ENCODE peak calls at places on chromosomes 6 and 20, in five cellular contexts. T, Y, J, W and Z are unnamed samples.
A peak's percentile ranks its signal among the peaks of the same experiment; 100 is the strongest.

GRCh38 chr20:51457281-51457932 is 85.1 kb downstream of the NFATC2 start:
- DNase-seq in W (peak; percentile 51), J (no peak), Y (no peak), T (no peak), Z (no peak)

GRCh38 chr6:42135161-42135560 is 7.3 kb downstream of the C6orf132 start:
- DNase-seq in J (no peak), Y (no peak), T (no peak), W (no peak), Z (no peak)

GRCh38 chr6:44297063-44298038 is 15.8 kb downstream of the AARS2 start:
- DNase-seq in Y (peak; percentile 51), T (peak; percentile 66), W (peak; percentile 56), J (peak; percentile 8), Z (peak; percentile 56)

GRCh38 chr6:19986691-19987438 is 149.7 kb downstream of the ID4 start:
- DNase-seq in J (no peak), Y (no peak), W (no peak), T (no peak), Z (no peak)

GRCh38 chr20:51473256-51473655 is 69.3 kb downstream of the NFATC2 start:
- DNase-seq in W (no peak), T (no peak), J (no peak), Y (no peak), Z (no peak)

GRCh38 chr6:3217286-3217685 is 10.2 kb downstream of the TUBB2B start:
- DNase-seq in J (no peak), Y (no peak), T (no peak), W (no peak), Z (no peak)

GRCh38 chr6:147852772-147853171 is 344.3 kb downstream of the SAMD5 start:
- DNase-seq in Y (no peak), J (no peak), W (no peak), T (no peak), Z (no peak)

GRCh38 chr20:6434131-6434530 is 311.3 kb upstream of the FERMT1 start:
- DNase-seq in T (no peak), W (no peak), Y (no peak), J (no peak), Z (no peak)

GRCh38 chr20:1810926-1811620 is 84.1 kb upstream of the SIRPA start:
- DNase-seq in Y (no peak), T (no peak), J (no peak), W (no peak), Z (no peak)

GRCh38 chr6:722608-723007 is 29.7 kb upstream of the EXOC2 start:
- DNase-seq in J (no peak), Y (no peak), T (no peak), W (no peak), Z (no peak)

GRCh38 chr6:45855642-45856408 is 159.8 kb downstream of the CLIC5 start:
- DNase-seq in W (no peak), J (no peak), Y (no peak), T (no peak), Z (no peak)

GRCh38 chr6:166989427-166990034 is 9.7 kb upstream of the CEP43 start:
- DNase-seq in W (peak; percentile 58), T (peak; percentile 42), J (peak; percentile 13), Y (peak; percentile 46), Z (peak; percentile 37)

GRCh38 chr6:86357877-86358276 is 579.5 kb upstream of the HTR1E start:
- DNase-seq in Y (no peak), J (no peak), T (no peak), W (no peak), Z (no peak)

GRCh38 chr6:10383312-10384063 is 31.4 kb downstream of the TFAP2A start:
- DNase-seq in Y (no peak), W (peak; percentile 77), J (no peak), T (no peak), Z (no peak)

GRCh38 chr20:57649617-57650015 is 29.4 kb upstream of the ZBP1 start:
- DNase-seq in T (no peak), Y (peak; percentile 7), J (no peak), W (no peak), Z (no peak)

GRCh38 chr6:33191383-33192104 is 723 bp downstream of the COL11A2 start:
- DNase-seq in Y (no peak), T (no peak), J (no peak), W (no peak), Z (no peak)

GRCh38 chr20:5696011-5696559 is 54.1 kb upstream of the SHLD1 start:
- DNase-seq in T (no peak), Y (no peak), W (no peak), J (no peak), Z (no peak)

GRCh38 chr6:74166849-74167248 is 470.8 kb downstream of the CD109 start:
- DNase-seq in W (no peak), T (no peak), J (no peak), Y (no peak), Z (no peak)

GRCh38 chr20:5001174-5002076 is at the start of gene SLC23A2:
- DNase-seq in Y (peak; percentile 64), T (peak; percentile 64), W (peak; percentile 37), J (no peak), Z (peak; percentile 20)

GRCh38 chr6:138038148-138038870 is 68.9 kb downstream of the PERP start:
- DNase-seq in Y (no peak), T (no peak), J (no peak), W (no peak), Z (no peak)

GRCh38 chr6:128710305-128710704 is 172.6 kb upstream of the LAMA2 start:
- DNase-seq in W (no peak), Y (no peak), J (no peak), T (no peak), Z (no peak)

GRCh38 chr6:108655840-108656650 is 95.3 kb downstream of the FOXO3 start:
- DNase-seq in T (no peak), W (no peak), Y (no peak), J (no peak), Z (no peak)

GRCh38 chr6:151239603-151240035 is at the start of gene AKAP12:
- DNase-seq in J (no peak), Y (no peak), W (no peak), T (peak; percentile 39), Z (no peak)

GRCh38 chr6:155795173-155795796 is 339.6 kb upstream of the NOX3 start:
- DNase-seq in W (no peak), Y (no peak), J (no peak), T (no peak), Z (no peak)

GRCh38 chr6:43953794-43954310 is 173.4 kb downstream of the MRPL14 start:
- DNase-seq in J (no peak), T (peak; percentile 24), Y (peak; percentile 13), W (peak; percentile 58), Z (no peak)

GRCh38 chr20:62832212-62832922 is 15.5 kb downstream of the COL9A3 start:
- DNase-seq in J (peak; percentile 46), W (peak; percentile 92), T (peak; percentile 55), Y (no peak), Z (no peak)